ENCODE peak calls at places on chromosomes 16 and 17, in ten cellular contexts. E is substantia nigra; J is activated T-helper 1 cell treated with anti-CD3 and anti-CD28 coated beads, Interleukin-12 subunit alpha, Interleukin-12 subunit beta, Interleukin-2, Interleukin-4 antibody, amounts not matched to agents 30 ng/mL and 10 ng/mL and 1 ng/mL, durations not matched to agents 14 hours and 24 hours and 36 hours; F is NCI-H1105; L is H54; C is lower leg skin; O is germinal center; H is HFF-Myc; P is GM13976; I is MM.1S. R is an unnamed sample.

GRCh38 chr17:37605813-37606505 is 3.3 kb downstream of the SYNRG start:
- DNase-seq in E (no peak), J (peak), F (no peak), L (no peak), C (no peak), O (peak), H (no peak), P (peak), I (peak), R (no peak)

GRCh38 chr17:36188891-36189306 is 7.7 kb downstream of the CCL3L1 start:
- DNase-seq in E (no peak), J (peak), F (no peak), L (no peak), C (no peak), O (no peak), H (no peak), P (peak), I (peak), R (no peak)

GRCh38 chr16:53048139-53048915 is 4.4 kb downstream of the CHD9NB start:
- DNase-seq in E (no peak), J (no peak), F (no peak), L (no peak), C (no peak), O (no peak), H (no peak), P (no peak), I (no peak), R (no peak)

GRCh38 chr16:53129281-53130192 is 74.7 kb downstream of the CHD9 start:
- DNase-seq in E (no peak), J (no peak), F (no peak), L (no peak), C (no peak), O (no peak), H (no peak), P (no peak), I (no peak), R (peak)

GRCh38 chr16:80824623-80825364 is 20.4 kb upstream of the CDYL2 start:
- DNase-seq in E (no peak), J (no peak), F (no peak), L (no peak), C (no peak), O (peak), H (peak), P (peak), I (peak), R (peak)

GRCh38 chr16:3106205-3106928 is 6.0 kb upstream of the ZNF205 start:
- DNase-seq in E (peak), J (peak), F (peak), L (peak), C (peak), O (peak), H (no peak), P (peak), I (peak), R (peak)

GRCh38 chr17:77842148-77842905 is 116.2 kb upstream of the TNRC6C start:
- DNase-seq in E (no peak), J (no peak), F (no peak), L (peak), C (no peak), O (no peak), H (no peak), P (no peak), I (no peak), R (peak)

GRCh38 chr16:30458561-30459394 is 13.1 kb upstream of the SEPHS2 start:
- DNase-seq in E (no peak), J (peak), F (no peak), L (no peak), C (peak), O (peak), H (no peak), P (peak), I (no peak), R (no peak)

GRCh38 chr16:10678655-10679054 is 16.1 kb downstream of the TEKT5 start:
- DNase-seq in E (no peak), J (no peak), F (no peak), L (no peak), C (peak), O (no peak), H (no peak), P (no peak), I (no peak), R (peak)

R was measured in NCI-H345.